ENCODE peak calls at places on chromosomes 16 and 17, in six cellular contexts. B is neuronal stem cell, M is IMR-90, P is mesendoderm, A is trophoblast cell, L is mesenchymal stem cell. X is an unnamed sample.

GRCh38 chr16:8572919-8573724 is 17.2 kb downstream of the TMEM114 start:
- DNase-seq in L (peak), B (no peak), A (no peak), M (peak), P (peak), X (peak)

GRCh38 chr16:87741700-87742415 is 23.9 kb downstream of the KLHDC4 start:
- DNase-seq in A (no peak), B (no peak), M (no peak), L (no peak), P (no peak), X (no peak)

GRCh38 chr16:57757883-57758282 is 22.3 kb downstream of the KATNB1 start:
- DNase-seq in L (no peak), M (no peak), P (no peak), A (no peak), B (no peak), X (no peak)

GRCh38 chr17:37828313-37829124 is 83.7 kb upstream of the HNF1B start:
- DNase-seq in A (no peak), B (no peak), M (peak), P (peak), L (peak), X (no peak)

GRCh38 chr17:6047966-6048365 is 22.2 kb upstream of the WSCD1 start:
- DNase-seq in L (peak), M (no peak), B (no peak), A (no peak), P (no peak), X (no peak)

GRCh38 chr16:70018254-70018653 is 67.1 kb downstream of the CLEC18A start:
- DNase-seq in B (no peak), L (peak), P (peak), A (peak), M (peak), X (peak)

GRCh38 chr17:29240477-29240876 is 6.2 kb upstream of the CRYBA1 start:
- DNase-seq in P (peak), A (no peak), B (no peak), M (peak), L (no peak), X (no peak)

GRCh38 chr17:9444687-9445086 is 130.9 kb downstream of the STX8 start:
- DNase-seq in B (no peak), A (no peak), P (no peak), M (peak), L (peak), X (no peak)

GRCh38 chr16:74563828-74564263 is 43.1 kb downstream of the GLG1 start:
- DNase-seq in A (peak), B (no peak), L (peak), M (peak), P (peak), X (no peak)

GRCh38 chr17:31434404-31435050 is 43.1 kb downstream of the RAB11FIP4 start:
- DNase-seq in M (no peak), L (no peak), B (no peak), A (no peak), P (no peak), X (no peak)

GRCh38 chr17:74408262-74408661 is 23.6 kb upstream of the GPRC5C start:
- DNase-seq in M (no peak), A (no peak), L (peak), B (no peak), P (peak), X (no peak)

GRCh38 chr16:4733747-4734062 is 366 bp downstream of the ANKS3 start:
- DNase-seq in A (no peak), L (no peak), M (no peak), P (no peak), B (no peak), X (no peak)

GRCh38 chr17:73770115-73770848 is 126.0 kb upstream of the SDK2 start:
- DNase-seq in A (no peak), L (peak), B (no peak), P (peak), M (peak), X (no peak)

GRCh38 chr16:50244504-50245416 is 21.6 kb upstream of the ADCY7 start:
- DNase-seq in A (peak), M (no peak), L (no peak), P (peak), B (no peak), X (peak)

GRCh38 chr16:17571499-17572093 is 100.8 kb upstream of the XYLT1 start:
- DNase-seq in M (no peak), B (no peak), L (no peak), P (no peak), A (peak), X (no peak)

GRCh38 chr16:78665373-78665772 is 565.9 kb downstream of the WWOX start:
- DNase-seq in P (no peak), M (no peak), L (peak), A (no peak), B (no peak), X (no peak)

GRCh38 chr16:78984887-78985464 is 615.6 kb downstream of the MAF start:
- DNase-seq in B (no peak), L (peak), P (peak), M (no peak), A (no peak), X (no peak)

GRCh38 chr16:1794221-1794871 is 841 bp upstream of the IGFALS start:
- DNase-seq in P (no peak), B (no peak), M (no peak), L (no peak), A (no peak), X (peak)

GRCh38 chr16:23124315-23124714 is 24.9 kb downstream of the USP31 start:
- DNase-seq in P (no peak), A (no peak), L (peak), M (peak), B (no peak), X (no peak)

GRCh38 chr17:57206928-57207327 is 49.4 kb upstream of the MSI2 start:
- DNase-seq in M (no peak), L (no peak), P (no peak), B (no peak), A (no peak), X (no peak)

GRCh38 chr17:45813051-45813731 is 29.1 kb downstream of the CRHR1 start:
- DNase-seq in B (peak), L (peak), P (peak), A (no peak), M (no peak), X (peak)

GRCh38 chr16:77749415-77749814 is 27.1 kb downstream of the NUDT7 start:
- DNase-seq in M (no peak), B (no peak), P (no peak), L (no peak), A (no peak), X (no peak)

GRCh38 chr16:54962045-54962444 is 31.4 kb downstream of the IRX5 start:
- DNase-seq in P (no peak), A (no peak), L (no peak), B (no peak), M (no peak), X (no peak)

GRCh38 chr16:11135167-11135973 is 120.6 kb downstream of the SOCS1 start:
- DNase-seq in M (peak), A (peak), P (no peak), L (peak), B (no peak), X (no peak)

GRCh38 chr17:7897090-7897489 is 8.5 kb downstream of the CHD3 start:
- DNase-seq in A (no peak), P (no peak), L (no peak), M (peak), B (no peak), X (no peak)

GRCh38 chr16:71830359-71830758 is 15.4 kb upstream of the ATXN1L start:
- DNase-seq in M (no peak), P (no peak), B (no peak), L (no peak), A (no peak), X (no peak)

GRCh38 chr17:44786551-44787081 is 27.8 kb downstream of the ADAM11 start:
- DNase-seq in L (no peak), M (no peak), A (no peak), B (no peak), P (no peak), X (peak)

GRCh38 chr17:76369804-76370203 is 14.6 kb upstream of the SPHK1 start:
- DNase-seq in M (no peak), L (no peak), B (no peak), A (no peak), P (no peak), X (no peak)

DNA sequence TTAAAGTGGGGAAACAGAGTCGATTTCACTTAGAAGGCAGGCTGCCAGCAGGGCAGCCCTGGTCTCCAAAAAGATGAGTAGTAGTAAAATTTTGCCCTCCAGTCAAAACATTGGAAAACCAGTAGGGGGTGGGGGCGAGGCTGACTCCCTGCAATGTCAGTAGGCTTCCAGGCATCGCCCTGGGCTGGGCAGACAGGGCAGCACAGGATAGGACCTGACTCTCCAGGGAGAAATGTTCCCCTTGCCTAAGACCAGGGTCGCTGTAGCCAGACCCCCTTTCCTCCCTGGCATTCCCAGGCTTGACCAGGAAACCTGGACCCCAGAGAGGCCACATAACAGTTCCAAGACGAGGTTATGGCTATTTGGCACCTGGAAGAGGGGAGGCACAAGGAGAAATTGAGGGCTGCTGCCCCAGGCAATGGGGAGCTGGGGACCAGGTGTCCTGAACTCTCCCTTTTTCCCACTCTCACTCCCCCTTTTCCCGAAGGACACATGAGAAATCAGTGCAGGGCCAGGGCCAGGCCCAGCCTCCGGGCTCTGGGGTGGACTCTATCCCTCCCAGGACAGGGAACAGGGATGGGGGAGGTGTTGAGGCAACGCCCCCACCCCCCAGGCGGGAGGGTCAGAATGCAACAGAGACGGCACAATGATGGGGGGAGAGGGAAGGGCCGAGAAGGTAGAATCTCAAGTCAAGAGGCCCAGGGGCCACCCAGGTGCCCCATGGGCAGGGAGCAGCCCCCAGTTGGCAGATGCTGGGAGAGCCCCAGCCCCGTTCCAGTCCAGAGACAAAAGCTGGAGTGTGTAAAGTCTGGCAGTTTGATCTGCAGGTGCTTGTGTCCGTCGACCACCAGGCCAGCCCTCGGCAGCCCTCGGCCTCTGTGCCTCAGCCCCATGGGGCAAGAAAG is 4.5 kb upstream of the SAMD14 start:
- DNase-seq in L (no peak), P (peak), B (no peak), M (no peak), A (no peak), X (no peak)
- H2BK5ac ChIP-seq in L (no peak), P (no peak), B (peak), M (no peak), A (no peak), X (no peak)

DNA sequence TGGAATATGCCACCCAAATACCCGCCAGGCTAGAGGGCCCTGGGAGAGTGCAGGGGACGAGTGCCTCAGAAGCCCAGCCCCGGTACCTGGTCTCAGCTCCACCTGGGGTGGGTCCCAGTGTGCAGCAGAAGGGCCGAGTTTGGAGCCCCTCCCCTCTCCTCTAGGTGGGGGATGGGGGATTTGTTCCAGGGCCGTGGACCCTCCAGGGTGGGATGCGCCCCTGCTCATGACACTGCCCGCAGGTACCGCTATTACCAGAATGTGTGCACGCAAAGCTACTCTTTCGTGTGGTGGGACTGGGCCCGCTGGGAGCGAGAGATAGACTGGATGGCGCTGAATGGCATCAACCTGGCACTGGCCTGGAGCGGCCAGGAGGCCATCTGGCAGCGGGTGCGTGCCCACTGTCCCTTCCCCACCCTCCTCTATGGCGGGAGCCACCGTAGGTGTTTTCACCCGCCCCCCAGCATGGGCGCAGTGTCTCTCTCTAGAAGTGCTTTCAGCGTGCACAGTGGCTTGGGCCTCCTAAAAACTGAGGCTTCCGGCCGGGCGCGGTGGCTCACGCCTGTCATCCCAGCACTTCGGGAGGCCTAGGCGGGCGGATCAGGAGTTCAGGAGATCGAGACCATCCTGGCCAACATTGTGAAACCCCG is 1.2 kb downstream of the NAGLU start:
- DNase-seq in P (no peak), B (no peak), A (no peak), L (no peak), M (no peak), X (no peak)
- H3K4ac ChIP-seq in P (no peak), B (no peak), A (peak), L (peak), M (peak), X (no peak)

GRCh38 chr17:40022497-40022896 is 7.3 kb downstream of the CSF3 start:
- DNase-seq in M (no peak), P (no peak), L (no peak), A (no peak), B (no peak), X (no peak)
- H3K27ac ChIP-seq in M (no peak), P (no peak), L (no peak), A (no peak), B (no peak), X (no peak)

DNA sequence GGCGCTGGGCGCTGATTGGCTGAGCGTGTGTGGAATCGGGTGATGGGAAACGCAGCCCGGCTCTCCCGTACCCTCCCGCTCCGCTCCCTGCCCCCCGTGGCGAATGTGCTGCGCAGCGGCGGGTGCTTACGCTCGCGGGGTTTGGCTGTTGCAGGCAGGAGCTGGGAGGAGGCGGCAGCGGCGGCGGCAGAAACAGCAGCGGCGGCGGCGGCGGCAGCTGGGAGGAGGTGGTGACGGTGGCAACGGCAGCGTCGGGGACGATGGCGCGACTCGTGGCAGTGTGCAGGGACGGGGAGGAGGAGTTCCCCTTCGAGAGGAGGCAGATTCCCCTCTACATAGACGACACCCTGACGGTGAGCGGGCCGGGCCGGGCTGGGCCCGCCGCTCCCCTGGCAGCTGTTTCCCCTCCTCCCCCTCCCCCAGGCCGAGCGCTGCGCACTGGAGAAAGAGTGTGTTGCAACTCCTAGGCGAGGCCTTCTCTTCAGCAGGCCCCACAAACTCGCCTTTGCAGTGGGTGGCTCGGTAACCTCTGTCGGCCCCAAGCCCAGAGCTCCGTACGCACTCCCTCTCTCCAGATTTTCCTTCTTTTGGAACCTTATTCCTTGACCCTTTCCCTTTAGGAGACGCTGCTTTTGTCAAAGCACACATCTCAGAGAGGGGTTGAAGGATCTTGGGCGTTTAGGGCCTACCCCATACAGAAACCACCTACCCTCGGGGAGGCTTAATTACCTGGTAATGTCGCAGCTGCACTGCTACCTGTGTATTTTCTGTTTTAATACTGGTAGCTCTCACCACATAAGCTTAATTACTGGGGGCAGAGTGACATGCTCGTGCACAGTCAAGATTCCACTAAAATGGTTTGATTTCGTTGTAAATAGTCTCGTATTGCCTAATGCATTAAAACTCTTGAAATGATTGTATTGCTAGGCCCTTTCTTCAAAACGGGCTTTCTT is 1.0 kb downstream of the GGNBP2 start:
- DNase-seq in M (peak), A (peak), B (peak), L (peak), P (peak), X (peak)
- H2BK5ac ChIP-seq in M (peak), A (peak), B (peak), L (no peak), P (peak), X (no peak)

DNA sequence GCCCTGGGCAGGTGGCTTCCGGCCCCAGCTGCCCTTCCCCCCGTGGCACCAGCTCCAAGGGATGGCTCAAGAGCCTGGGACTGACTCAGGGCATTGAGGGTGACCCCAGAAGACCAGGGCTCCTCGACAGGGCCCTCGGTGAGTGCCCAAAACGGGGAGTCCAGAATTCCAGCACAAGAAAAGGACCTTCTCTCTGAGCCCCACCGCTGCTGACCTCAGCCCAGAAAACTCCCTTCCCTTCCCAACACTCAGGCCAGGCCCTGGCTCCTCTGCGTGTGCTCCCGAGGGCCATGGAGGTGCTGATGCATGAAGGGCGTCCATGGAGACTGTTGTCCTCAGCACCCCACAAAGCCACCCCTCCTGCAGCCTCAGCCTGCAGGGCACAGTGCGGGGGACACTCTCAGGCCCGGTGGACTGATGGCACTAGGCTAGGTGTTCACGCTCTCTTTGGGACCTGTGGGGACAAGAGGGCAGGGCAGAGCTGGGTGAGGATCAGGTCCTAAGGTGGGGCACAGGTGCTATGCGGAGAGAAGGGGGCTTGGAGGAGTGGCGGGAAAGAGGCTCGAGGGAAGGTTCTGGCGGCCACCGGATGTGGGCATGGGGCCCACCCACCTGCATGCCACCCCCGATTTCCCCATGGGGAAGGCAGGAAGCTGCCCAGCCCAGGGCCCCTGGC is 4.3 kb upstream of the TSPOAP1 start:
- DNase-seq in A (no peak), M (no peak), L (no peak), B (no peak), P (no peak), X (peak)
- H3K4ac ChIP-seq in A (no peak), M (no peak), L (no peak), B (no peak), P (no peak), X (no peak)

GRCh38 chr16:47492428-47493357 is 31.6 kb downstream of the PHKB start:
- DNase-seq in P (no peak), B (no peak), L (peak), M (peak), A (no peak), X (no peak)
- H3K27ac ChIP-seq in P (no peak), B (no peak), L (no peak), M (peak), A (no peak), X (no peak)

GRCh38 chr16:9820481-9821246 is 361.6 kb downstream of the GRIN2A start:
- DNase-seq in B (peak), M (no peak), A (no peak), L (no peak), P (peak), X (peak)
- H2BK5ac ChIP-seq in B (no peak), M (no peak), A (no peak), L (no peak), P (no peak), X (no peak)

GRCh38 chr17:79630120-79630519 is 19.3 kb upstream of the RBFOX3 start:
- DNase-seq in B (no peak), P (no peak), M (no peak), A (no peak), L (no peak), X (peak)
- H3K4ac ChIP-seq in B (no peak), P (no peak), M (no peak), A (no peak), L (no peak), X (no peak)

DNA sequence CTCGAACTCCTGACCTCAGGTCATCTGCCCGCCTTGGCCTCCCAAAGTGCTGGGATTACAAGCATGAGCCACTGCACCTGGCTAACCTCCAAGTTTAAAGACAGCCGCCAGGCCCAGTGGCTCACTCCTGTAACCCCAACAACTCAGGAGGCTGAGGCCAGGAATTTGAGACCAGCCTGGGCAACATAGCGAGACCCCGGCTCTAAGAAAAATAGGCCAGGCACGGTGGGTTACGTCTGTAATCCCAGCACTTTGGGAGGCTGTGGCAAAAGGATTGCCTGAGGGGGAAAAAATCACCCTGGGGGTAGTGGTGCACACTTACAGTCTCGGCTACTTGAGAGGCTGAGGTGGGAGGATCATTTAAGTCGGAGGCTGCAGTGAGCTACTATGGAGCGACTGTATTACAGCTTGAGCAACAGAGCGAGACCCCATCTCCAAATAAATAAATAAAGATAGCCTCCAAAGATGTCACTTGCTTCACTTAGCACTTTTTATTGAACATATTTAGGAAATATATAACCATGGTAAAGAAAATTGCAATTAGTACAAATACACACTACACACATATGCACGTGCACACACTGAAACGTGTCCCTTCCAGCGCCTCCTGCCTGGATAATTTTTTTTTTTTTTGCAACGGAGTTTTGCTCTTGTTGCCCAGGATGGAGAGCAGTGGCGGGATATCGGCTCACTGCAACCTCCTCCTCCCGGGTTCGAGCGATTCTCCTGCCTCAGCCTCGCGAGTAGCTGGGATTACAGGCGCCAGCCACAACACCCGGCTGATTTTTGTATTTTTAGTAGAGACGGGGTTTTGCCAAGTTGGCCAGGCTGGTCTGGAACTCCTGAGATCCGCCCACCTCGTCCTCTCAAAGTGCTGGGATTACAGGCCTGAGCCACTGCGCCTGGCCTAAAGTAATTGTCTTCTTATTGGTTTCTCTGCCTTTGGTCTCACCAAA is 1.4 kb upstream of the BCKDK start:
- DNase-seq in A (no peak), B (no peak), L (no peak), P (no peak), M (no peak), X (no peak)
- H3K27ac ChIP-seq in A (no peak), B (no peak), L (no peak), P (no peak), M (no peak), X (no peak)

X was measured in H9.